ENCODE peak calls at places on chromosomes 6 and 20, in six cellular contexts. One of them, this sample, is unnamed.

GRCh38 chr6:44933113-44933512 is 395.0 kb upstream of the RUNX2 start:
- DNase-seq in K562: no peak
- DNase-seq in GM12878: no peak
- DNase-seq in endothelial cell of umbilical vein: no peak
- DNase-seq in A549: no peak
- DNase-seq in HepG2: no peak
- DNase-seq in this sample: no peak

GRCh38 chr6:130858498-130859160 is 31.4 kb downstream of the SMLR1 start:
- DNase-seq in HepG2: peak
- DNase-seq in GM12878: no peak
- DNase-seq in K562: no peak
- DNase-seq in endothelial cell of umbilical vein: no peak
- DNase-seq in A549: no peak
- DNase-seq in this sample: no peak

GRCh38 chr6:42138630-42139619 is 3.5 kb downstream of the C6orf132 start:
- DNase-seq in HepG2: peak
- DNase-seq in endothelial cell of umbilical vein: peak
- DNase-seq in K562: peak
- DNase-seq in GM12878: no peak
- DNase-seq in A549: no peak
- DNase-seq in this sample: no peak

GRCh38 chr6:25950297-25950696 is 12.3 kb upstream of the TRIM38 start:
- DNase-seq in endothelial cell of umbilical vein: no peak
- DNase-seq in K562: no peak
- DNase-seq in HepG2: no peak
- DNase-seq in A549: no peak
- DNase-seq in GM12878: no peak
- DNase-seq in this sample: no peak

GRCh38 chr20:38997622-38998021 is 35.5 kb downstream of the DHX35 start:
- DNase-seq in endothelial cell of umbilical vein: no peak
- DNase-seq in GM12878: peak
- DNase-seq in HepG2: no peak
- DNase-seq in K562: peak
- DNase-seq in A549: no peak
- DNase-seq in this sample: peak

GRCh38 chr20:36574278-36575065 is 1.1 kb downstream of the TGIF2 start:
- DNase-seq in A549: peak
- DNase-seq in HepG2: peak
- DNase-seq in endothelial cell of umbilical vein: peak
- DNase-seq in GM12878: no peak
- DNase-seq in K562: peak
- DNase-seq in this sample: peak

GRCh38 chr6:82030761-82031160 is 216.8 kb downstream of the IBTK start:
- DNase-seq in endothelial cell of umbilical vein: peak
- DNase-seq in A549: no peak
- DNase-seq in K562: no peak
- DNase-seq in GM12878: no peak
- DNase-seq in HepG2: no peak
- DNase-seq in this sample: no peak

GRCh38 chr6:170085475-170086401 is 205.1 kb downstream of the DLL1 start:
- DNase-seq in A549: no peak
- DNase-seq in endothelial cell of umbilical vein: no peak
- DNase-seq in GM12878: no peak
- DNase-seq in HepG2: no peak
- DNase-seq in K562: no peak
- DNase-seq in this sample: no peak

GRCh38 chr6:147903931-147904330 is 395.4 kb downstream of the SAMD5 start:
- DNase-seq in HepG2: no peak
- DNase-seq in K562: no peak
- DNase-seq in endothelial cell of umbilical vein: no peak
- DNase-seq in GM12878: no peak
- DNase-seq in A549: no peak
- DNase-seq in this sample: no peak

GRCh38 chr20:47205577-47206123 is 150.8 kb downstream of the ZMYND8 start:
- DNase-seq in K562: peak
- DNase-seq in HepG2: peak
- DNase-seq in endothelial cell of umbilical vein: peak
- DNase-seq in A549: peak
- DNase-seq in GM12878: peak
- DNase-seq in this sample: peak

GRCh38 chr6:82408952-82409421 is 45.4 kb downstream of the TPBG start:
- DNase-seq in A549: peak
- DNase-seq in endothelial cell of umbilical vein: no peak
- DNase-seq in GM12878: no peak
- DNase-seq in HepG2: no peak
- DNase-seq in K562: no peak
- DNase-seq in this sample: no peak

GRCh38 chr20:52103469-52103910 is 88.1 kb downstream of the ZFP64 start:
- DNase-seq in endothelial cell of umbilical vein: peak
- DNase-seq in HepG2: no peak
- DNase-seq in GM12878: no peak
- DNase-seq in K562: peak
- DNase-seq in A549: no peak
- DNase-seq in this sample: peak

GRCh38 chr6:170114956-170115855 is 175.7 kb downstream of the DLL1 start:
- DNase-seq in A549: no peak
- DNase-seq in endothelial cell of umbilical vein: no peak
- DNase-seq in HepG2: no peak
- DNase-seq in GM12878: no peak
- DNase-seq in K562: no peak
- DNase-seq in this sample: no peak

GRCh38 chr6:68975064-68975463 is 340.0 kb downstream of the ADGRB3 start:
- DNase-seq in GM12878: no peak
- DNase-seq in A549: no peak
- DNase-seq in endothelial cell of umbilical vein: no peak
- DNase-seq in K562: peak
- DNase-seq in HepG2: no peak
- DNase-seq in this sample: no peak

DNA sequence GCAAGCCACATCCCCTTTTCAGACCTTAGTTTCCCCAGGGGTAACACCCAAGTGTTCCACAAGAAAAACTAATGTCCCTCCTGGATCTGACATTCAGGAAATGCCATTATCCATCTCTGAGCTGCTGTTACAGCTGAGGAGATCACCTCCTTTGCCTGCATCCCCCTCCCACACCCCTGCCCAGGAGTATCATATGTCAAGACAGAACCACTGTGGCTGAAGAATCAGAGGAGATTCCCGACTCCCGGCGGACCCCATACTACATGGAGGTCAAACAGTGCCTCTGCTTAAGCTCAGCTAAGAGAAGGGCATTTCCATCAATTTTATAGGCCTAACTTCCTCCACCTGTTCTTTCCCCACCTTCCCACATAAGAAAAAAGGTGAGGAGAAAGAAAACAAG is 36.8 kb upstream of the LRFN2 start:
- DNase-seq in K562: no peak
- DNase-seq in HepG2: no peak
- DNase-seq in endothelial cell of umbilical vein: no peak
- DNase-seq in GM12878: no peak
- DNase-seq in A549: no peak
- DNase-seq in this sample: no peak
- TF ChIP-seq CTCF in K562: no peak
- TF ChIP-seq CTCF in HepG2: no peak
- TF ChIP-seq CTCF in endothelial cell of umbilical vein: no peak
- TF ChIP-seq CTCF in GM12878: no peak
- TF ChIP-seq CTCF in A549: no peak
- TF ChIP-seq CTCF in this sample: no peak

GRCh38 chr6:121925024-121925423 is 474.4 kb upstream of the HSF2 start:
- DNase-seq in GM12878: no peak
- DNase-seq in endothelial cell of umbilical vein: no peak
- DNase-seq in HepG2: no peak
- DNase-seq in A549: no peak
- DNase-seq in K562: no peak
- DNase-seq in this sample: no peak
- TF ChIP-seq MYC in GM12878: no peak
- TF ChIP-seq MYC in endothelial cell of umbilical vein: no peak
- TF ChIP-seq MYC in HepG2: no peak
- TF ChIP-seq MYC in A549: no peak
- TF ChIP-seq MYC in K562: no peak
- TF ChIP-seq MYC in this sample: no peak

DNA sequence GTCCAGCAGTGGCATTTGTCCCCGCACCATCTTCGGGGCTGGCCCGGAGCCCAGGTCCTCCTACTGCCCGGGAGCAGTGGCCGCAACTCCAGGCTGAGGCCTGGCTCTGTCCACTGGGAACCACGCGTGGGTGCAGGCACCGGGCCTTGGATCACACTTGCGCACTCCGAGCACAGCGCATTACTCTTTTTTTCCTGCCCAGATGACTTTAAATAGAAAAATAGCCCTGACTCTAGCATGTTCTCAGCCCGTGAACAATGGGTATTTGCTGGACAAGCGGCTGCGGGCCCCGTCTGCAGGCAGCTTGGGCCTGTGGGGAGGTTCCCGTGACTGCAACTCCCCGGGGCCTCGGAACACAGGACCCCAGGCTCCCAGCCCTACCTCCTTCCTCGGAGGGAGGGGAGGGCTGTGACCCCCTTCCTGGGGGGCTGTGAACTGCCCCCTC is 162.2 kb downstream of the TBXT start:
- DNase-seq in endothelial cell of umbilical vein: no peak
- DNase-seq in K562: no peak
- DNase-seq in A549: peak
- DNase-seq in GM12878: no peak
- DNase-seq in HepG2: no peak
- DNase-seq in this sample: no peak
- H3K4me3 ChIP-seq in endothelial cell of umbilical vein: no peak
- H3K4me3 ChIP-seq in K562: no peak
- H3K4me3 ChIP-seq in A549: peak
- H3K4me3 ChIP-seq in GM12878: no peak
- H3K4me3 ChIP-seq in HepG2: no peak
- H3K4me3 ChIP-seq in this sample: no peak

DNA sequence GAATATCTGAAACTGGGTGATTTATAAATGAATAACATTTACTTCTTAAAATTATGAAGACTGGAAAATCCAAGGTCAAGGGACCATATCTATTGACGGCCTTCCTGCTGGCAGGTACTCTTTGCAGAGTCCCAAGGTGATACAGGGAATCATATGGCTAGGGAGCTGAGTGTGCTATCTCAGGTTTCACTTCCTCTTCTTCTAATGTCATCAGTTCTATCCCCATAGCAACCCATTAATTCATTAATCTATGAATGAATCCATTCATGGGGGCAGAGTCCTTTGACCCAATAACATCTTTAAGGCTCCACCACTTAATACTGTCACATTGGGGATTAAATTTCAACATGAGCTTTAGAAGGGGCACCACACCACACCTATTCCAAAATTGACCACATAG is 772.0 kb downstream of the HACE1 start:
- DNase-seq in A549: no peak
- DNase-seq in endothelial cell of umbilical vein: no peak
- DNase-seq in HepG2: no peak
- DNase-seq in GM12878: no peak
- DNase-seq in K562: no peak
- DNase-seq in this sample: no peak
- TF ChIP-seq CTCF in A549: no peak
- TF ChIP-seq CTCF in endothelial cell of umbilical vein: no peak
- TF ChIP-seq CTCF in HepG2: no peak
- TF ChIP-seq CTCF in GM12878: no peak
- TF ChIP-seq CTCF in K562: no peak
- TF ChIP-seq CTCF in this sample: no peak

GRCh38 chr20:20712004-20712473 is 405 bp downstream of the RALGAPA2 start:
- DNase-seq in K562: no peak
- DNase-seq in endothelial cell of umbilical vein: peak
- DNase-seq in HepG2: peak
- DNase-seq in GM12878: no peak
- DNase-seq in A549: no peak
- DNase-seq in this sample: peak
- TF ChIP-seq MYC in K562: no peak
- TF ChIP-seq MYC in endothelial cell of umbilical vein: no peak
- TF ChIP-seq MYC in HepG2: no peak
- TF ChIP-seq MYC in GM12878: no peak
- TF ChIP-seq MYC in A549: no peak
- TF ChIP-seq MYC in this sample: peak

GRCh38 chr20:45372241-45372640 is 5.9 kb downstream of the TP53TG5 start:
- DNase-seq in K562: no peak
- DNase-seq in HepG2: no peak
- DNase-seq in A549: no peak
- DNase-seq in GM12878: no peak
- DNase-seq in endothelial cell of umbilical vein: no peak
- DNase-seq in this sample: no peak

GRCh38 chr20:45372646-45373352 is 5.3 kb downstream of the TP53TG5 start:
- DNase-seq in K562: no peak
- DNase-seq in GM12878: no peak
- DNase-seq in HepG2: no peak
- DNase-seq in endothelial cell of umbilical vein: peak
- DNase-seq in A549: no peak
- DNase-seq in this sample: no peak

GRCh38 chr20:45374101-45374467 is 4.0 kb downstream of the TP53TG5 start:
- DNase-seq in endothelial cell of umbilical vein: no peak
- DNase-seq in K562: no peak
- DNase-seq in A549: no peak
- DNase-seq in HepG2: no peak
- DNase-seq in GM12878: no peak
- DNase-seq in this sample: no peak

GRCh38 chr20:45374966-45375365 is 3.2 kb downstream of the TP53TG5 start:
- DNase-seq in endothelial cell of umbilical vein: no peak
- DNase-seq in HepG2: no peak
- DNase-seq in K562: no peak
- DNase-seq in A549: no peak
- DNase-seq in GM12878: no peak
- DNase-seq in this sample: peak

GRCh38 chr20:45373353-45374100 is 4.6 kb downstream of the TP53TG5 start:
- DNase-seq in K562: peak
- DNase-seq in GM12878: no peak
- DNase-seq in HepG2: peak
- DNase-seq in A549: peak
- DNase-seq in endothelial cell of umbilical vein: peak
- DNase-seq in this sample: peak
- H3K4me3 ChIP-seq in K562: peak
- H3K4me3 ChIP-seq in GM12878: peak
- H3K4me3 ChIP-seq in HepG2: no peak
- H3K4me3 ChIP-seq in A549: peak
- H3K4me3 ChIP-seq in endothelial cell of umbilical vein: peak
- H3K4me3 ChIP-seq in this sample: peak